ENCODE peak calls at places on chromosomes 13 and 19, in ten cellular contexts. S is activated CD4-positive, alpha-beta T cell treated with anti-CD3 and anti-CD28 coated beads for 48 hours; F is caudate nucleus; B is non-pigmented ciliary epithelial cell; L is activated naive CD8-positive, alpha-beta T cell treated with anti-CD3 and anti-CD28 coated beads, Interleukin-2, amount 50 U/mL, for 24 hours; E is HuH-7; X is neural progenitor cell; Z is H1; O is T-helper 2 cell treated with Interferon-gamma antibody and Interleukin-4, amounts not matched to agents 5 μg/mL and 100 μg/mL, for 36 hours; A is T-cell. U is an unnamed sample.

GRCh38 chr19:13026478-13026999 is 31.3 kb downstream of the NFIX start:
- DNase-seq in S (no peak), F (no peak), B (no peak), L (no peak), E (peak), X (no peak), Z (no peak), O (no peak), A (no peak), U (peak)

GRCh38 chr13:83377486-83377885 is 504.8 kb downstream of the SLITRK1 start:
- DNase-seq in S (no peak), F (no peak), B (no peak), L (no peak), E (no peak), X (no peak), Z (no peak), O (no peak), A (no peak), U (peak)

GRCh38 chr19:43315851-43316250 is 37.6 kb upstream of the CD177 start:
- DNase-seq in S (no peak), F (no peak), B (no peak), L (no peak), E (no peak), X (peak), Z (peak), O (no peak), A (no peak), U (no peak)

GRCh38 chr19:51321799-51322198 is 10.4 kb downstream of the IGLON5 start:
- DNase-seq in S (no peak), F (no peak), B (no peak), L (no peak), E (no peak), X (no peak), Z (no peak), O (no peak), A (no peak), U (no peak)

GRCh38 chr13:47904239-47904638 is 96.8 kb downstream of the SUCLA2 start:
- DNase-seq in S (no peak), F (no peak), B (no peak), L (no peak), E (no peak), X (no peak), Z (no peak), O (no peak), A (no peak), U (no peak)

GRCh38 chr19:10013834-10014618 is 743 bp downstream of the RDH8 start:
- DNase-seq in S (no peak), F (no peak), B (no peak), L (no peak), E (no peak), X (no peak), Z (no peak), O (no peak), A (no peak), U (no peak)

GRCh38 chr19:5024282-5024681 is 55.4 kb downstream of the KDM4B start:
- DNase-seq in S (no peak), F (no peak), B (no peak), L (no peak), E (no peak), X (no peak), Z (no peak), O (no peak), A (no peak), U (no peak)

GRCh38 chr19:38277969-38278680 is 13.8 kb downstream of the SPINT2 start:
- DNase-seq in S (no peak), F (no peak), B (no peak), L (no peak), E (no peak), X (no peak), Z (no peak), O (no peak), A (no peak), U (peak)

GRCh38 chr13:32905063-32905863 is 111.0 kb upstream of the KL start:
- DNase-seq in S (peak), F (peak), B (no peak), L (peak), E (no peak), X (no peak), Z (no peak), O (peak), A (no peak), U (no peak)

GRCh38 chr13:94209110-94209509 is 270.4 kb downstream of the DCT start:
- DNase-seq in S (no peak), F (no peak), B (no peak), L (no peak), E (no peak), X (no peak), Z (no peak), O (no peak), A (no peak), U (peak)

GRCh38 chr13:22561581-22561980 is 619.2 kb upstream of the SGCG start:
- DNase-seq in S (no peak), F (no peak), B (peak), L (no peak), E (no peak), X (no peak), Z (no peak), O (no peak), A (no peak), U (no peak)

GRCh38 chr13:98858206-98858605 is 105.7 kb upstream of the SLC15A1 start:
- DNase-seq in S (no peak), F (no peak), B (no peak), L (no peak), E (no peak), X (no peak), Z (no peak), O (no peak), A (no peak), U (no peak)

GRCh38 chr19:38626401-38626800 is 7.4 kb downstream of the EIF3K start:
- DNase-seq in S (no peak), F (no peak), B (no peak), L (no peak), E (no peak), X (no peak), Z (no peak), O (no peak), A (no peak), U (no peak)

GRCh38 chr19:843180-843835 is 2.5 kb downstream of the PRTN3 start:
- DNase-seq in S (no peak), F (no peak), B (no peak), L (no peak), E (no peak), X (peak), Z (no peak), O (no peak), A (no peak), U (no peak)

GRCh38 chr19:38044267-38045111 is 137.5 kb downstream of the SIPA1L3 start:
- DNase-seq in S (no peak), F (no peak), B (no peak), L (no peak), E (no peak), X (no peak), Z (no peak), O (no peak), A (no peak), U (peak)

GRCh38 chr19:50490411-50490811 is 13.8 kb upstream of the GARIN5A start:
- DNase-seq in S (no peak), F (no peak), B (no peak), L (no peak), E (no peak), X (no peak), Z (no peak), O (no peak), A (no peak), U (no peak)

GRCh38 chr19:50820086-50820485 is 3.5 kb downstream of the KLK1 start:
- DNase-seq in S (no peak), F (no peak), B (no peak), L (no peak), E (no peak), X (no peak), Z (peak), O (no peak), A (no peak), U (no peak)

GRCh38 chr19:29596885-29597525 is 9.1 kb upstream of the POP4 start:
- DNase-seq in S (no peak), F (peak), B (no peak), L (no peak), E (no peak), X (peak), Z (no peak), O (no peak), A (no peak), U (peak)

GRCh38 chr19:18789883-18790565 is 1.1 kb downstream of the COMP start:
- DNase-seq in S (peak), F (no peak), B (no peak), L (peak), E (no peak), X (peak), Z (peak), O (no peak), A (no peak), U (no peak)

GRCh38 chr19:58345558-58345957 is 7.7 kb downstream of the A1BG start:
- DNase-seq in S (no peak), F (no peak), B (no peak), L (no peak), E (no peak), X (no peak), Z (no peak), O (no peak), A (no peak), U (no peak)

GRCh38 chr19:2507109-2507508 is 31.2 kb downstream of the GADD45B start:
- DNase-seq in S (no peak), F (no peak), B (no peak), L (no peak), E (peak), X (no peak), Z (no peak), O (peak), A (peak), U (peak)

GRCh38 chr13:111387945-111388600 is 67.6 kb downstream of the TEX29 start:
- DNase-seq in S (no peak), F (no peak), B (no peak), L (no peak), E (no peak), X (no peak), Z (no peak), O (no peak), A (no peak), U (no peak)

GRCh38 chr19:3556978-3557460 is 367 bp downstream of the MFSD12 start:
- DNase-seq in S (peak), F (no peak), B (no peak), L (peak), E (no peak), X (peak), Z (no peak), O (peak), A (peak), U (no peak)

GRCh38 chr13:37978680-37979079 is 109.1 kb upstream of the TRPC4 start:
- DNase-seq in S (no peak), F (no peak), B (no peak), L (no peak), E (no peak), X (no peak), Z (no peak), O (no peak), A (no peak), U (no peak)

GRCh38 chr13:93217701-93218100 is 8.9 kb upstream of the GPC6 start:
- DNase-seq in S (no peak), F (no peak), B (no peak), L (no peak), E (no peak), X (no peak), Z (no peak), O (no peak), A (no peak), U (no peak)

GRCh38 chr13:93098972-93099371 is 127.6 kb upstream of the GPC6 start:
- DNase-seq in S (no peak), F (no peak), B (no peak), L (no peak), E (no peak), X (no peak), Z (no peak), O (no peak), A (no peak), U (no peak)

GRCh38 chr19:39297931-39298634 is 1.9 kb downstream of the IFNL1 start:
- DNase-seq in S (peak), F (no peak), B (no peak), L (peak), E (no peak), X (no peak), Z (no peak), O (peak), A (peak), U (no peak)

GRCh38 chr13:106680796-106681482 is 113.0 kb upstream of the ARGLU1 start:
- DNase-seq in S (no peak), F (peak), B (no peak), L (no peak), E (no peak), X (peak), Z (no peak), O (no peak), A (no peak), U (no peak)

GRCh38 chr13:42977219-42977659 is 14.8 kb downstream of the EPSTI1 start:
- DNase-seq in S (no peak), F (no peak), B (no peak), L (no peak), E (no peak), X (no peak), Z (no peak), O (no peak), A (no peak), U (no peak)

GRCh38 chr13:36370108-36370429 is 23.9 kb upstream of the SPART start:
- DNase-seq in S (no peak), F (peak), B (no peak), L (no peak), E (no peak), X (no peak), Z (no peak), O (no peak), A (no peak), U (no peak)

GRCh38 chr19:36748431-36749275 is 24.0 kb downstream of the ZNF850 start:
- DNase-seq in S (no peak), F (no peak), B (no peak), L (no peak), E (no peak), X (no peak), Z (no peak), O (no peak), A (no peak), U (no peak)

GRCh38 chr13:100604909-100605308 is 16.3 kb upstream of the GGACT start:
- DNase-seq in S (no peak), F (no peak), B (no peak), L (no peak), E (no peak), X (no peak), Z (no peak), O (no peak), A (no peak), U (no peak)

GRCh38 chr13:30107536-30108136 is 199.7 kb downstream of the KATNAL1 start:
- DNase-seq in S (no peak), F (no peak), B (no peak), L (no peak), E (no peak), X (no peak), Z (no peak), O (no peak), A (no peak), U (no peak)

GRCh38 chr19:49497047-49497789 is 984 bp downstream of the RPS11 start:
- DNase-seq in S (peak), F (peak), B (no peak), L (peak), E (no peak), X (peak), Z (no peak), O (peak), A (peak), U (peak)

GRCh38 chr13:70206671-70207070 is 98.4 kb upstream of the KLHL1 start:
- DNase-seq in S (no peak), F (no peak), B (no peak), L (no peak), E (peak), X (no peak), Z (no peak), O (no peak), A (no peak), U (no peak)

GRCh38 chr13:27919934-27920676 is at the start of gene PDX1:
- DNase-seq in S (no peak), F (no peak), B (no peak), L (no peak), E (no peak), X (peak), Z (peak), O (no peak), A (no peak), U (no peak)